ENCODE peak calls at places on chromosomes 5 and 9, in five cellular contexts. O, B, R, U and A are unnamed samples.

GRCh38 chr9:114946013-114946412 is 15.6 kb upstream of the TNFSF8 start:
- DNase-seq in O (no peak), B (no peak), R (no peak), U (no peak), A (no peak)

GRCh38 chr5:143865421-143865820 is 53.5 kb downstream of the HMHB1 start:
- DNase-seq in O (no peak), B (peak; percentile 29), R (no peak), U (no peak), A (peak; percentile 17)

GRCh38 chr5:144774247-144774646 is 603.6 kb downstream of the KCTD16 start:
- DNase-seq in O (no peak), B (no peak), R (no peak), U (no peak), A (no peak)

GRCh38 chr9:110700953-110701352 is 32.4 kb downstream of the MUSK start:
- DNase-seq in O (peak; percentile 25), B (no peak), R (no peak), U (no peak), A (peak; percentile 41)

GRCh38 chr5:177023247-177023703 is 779 bp downstream of the ZNF346 start:
- DNase-seq in O (peak; percentile 14), B (no peak), R (peak; percentile 4), U (peak; percentile 9), A (no peak)

GRCh38 chr9:102309379-102309778 is 570.9 kb upstream of the GRIN3A start:
- DNase-seq in O (no peak), B (no peak), R (no peak), U (no peak), A (no peak)

GRCh38 chr5:141513627-141514329 is 24.9 kb downstream of the PCDHGC5 start:
- DNase-seq in O (peak; percentile 90), B (peak; percentile 70), R (no peak), U (no peak), A (peak; percentile 82)

GRCh38 chr5:28896949-28897348 is 1858.6 kb upstream of the CDH9 start:
- DNase-seq in O (peak; percentile 1), B (no peak), R (no peak), U (peak; percentile 1), A (peak; percentile 9)

GRCh38 chr9:104969116-104969515 is 41.2 kb upstream of the ABCA1 start:
- DNase-seq in O (no peak), B (no peak), R (no peak), U (no peak), A (no peak)

GRCh38 chr5:176646049-176646706 is 1.1 kb upstream of the TSPAN17 start:
- DNase-seq in O (no peak), B (no peak), R (no peak), U (no peak), A (no peak)

GRCh38 chr9:24672336-24672735 is 126.6 kb upstream of the IZUMO3 start:
- DNase-seq in O (no peak), B (no peak), R (no peak), U (no peak), A (peak; percentile 0)

GRCh38 chr5:59099995-59100345 is 517.1 kb downstream of the RAB3C start:
- DNase-seq in O (no peak), B (peak; percentile 66), R (no peak), U (no peak), A (no peak)

GRCh38 chr9:37944671-37945481 is 40.9 kb upstream of the SLC25A51 start:
- DNase-seq in O (peak; percentile 44), B (no peak), R (no peak), U (no peak), A (peak; percentile 43)

GRCh38 chr9:129063061-129063460 is 17.9 kb upstream of the DOLPP1 start:
- DNase-seq in O (no peak), B (no peak), R (no peak), U (no peak), A (no peak)

GRCh38 chr9:129058965-129059795 is 21.7 kb upstream of the DOLPP1 start:
- DNase-seq in O (peak; percentile 34), B (no peak), R (no peak), U (peak; percentile 52), A (peak; percentile 39)

GRCh38 chr9:129064499-129064908 is 16.4 kb upstream of the DOLPP1 start:
- DNase-seq in O (no peak), B (no peak), R (no peak), U (peak; percentile 95), A (no peak)

GRCh38 chr9:129060991-129061390 is 19.9 kb upstream of the DOLPP1 start:
- DNase-seq in O (no peak), B (no peak), R (no peak), U (no peak), A (no peak)

GRCh38 chr9:129059796-129060785 is 20.8 kb upstream of the DOLPP1 start:
- DNase-seq in O (no peak), B (no peak), R (no peak), U (no peak), A (no peak)
- H3K27me3 ChIP-seq in O (no peaks in the 10 kb centered on the region), B (no peaks in the 10 kb centered on the region), R (no peaks in the 10 kb centered on the region), U (no peaks in the 10 kb centered on the region), A (no peaks in the 10 kb centered on the region)

DNA sequence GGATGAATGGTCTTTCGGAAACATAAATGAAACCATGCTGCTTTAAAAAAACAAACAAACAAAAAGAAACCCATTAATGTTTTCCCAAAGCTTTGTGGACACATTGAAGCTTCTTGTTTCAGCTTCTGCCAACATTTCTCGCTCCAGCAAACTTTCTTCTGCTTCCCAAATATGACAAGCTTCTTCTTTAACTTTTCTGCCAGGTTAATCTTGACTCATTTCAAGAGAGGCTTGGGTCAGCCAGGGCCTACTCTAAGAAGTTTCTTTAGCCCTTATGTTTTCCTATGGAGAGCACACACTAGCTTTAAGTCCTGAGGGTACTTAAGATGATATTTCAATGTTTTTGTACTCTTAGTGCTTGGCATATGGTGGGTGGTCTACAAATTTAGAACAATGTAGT is 6.1 kb downstream of the ANXA1 start:
- DNase-seq in O (no peak), B (no peak), R (no peak), U (no peak), A (no peak)
- H3K4me3 ChIP-seq in O (no peak overlapping the region), B (no peak overlapping the region), R (no peak overlapping the region), U (no peak overlapping the region), A (no peak overlapping the region)

GRCh38 chr9:132163457-132163875 is 1.6 kb downstream of the NTNG2 start:
- DNase-seq in O (no peak), B (no peak), R (no peak), U (no peak), A (no peak)

GRCh38 chr9:132166599-132166998 is 4.7 kb downstream of the NTNG2 start:
- DNase-seq in O (no peak), B (no peak), R (no peak), U (no peak), A (no peak)

GRCh38 chr9:132162764-132163456 is 1.1 kb downstream of the NTNG2 start:
- DNase-seq in O (no peak), B (no peak), R (no peak), U (no peak), A (no peak)

GRCh38 chr9:132163876-132164603 is 2.2 kb downstream of the NTNG2 start:
- DNase-seq in O (no peak), B (peak; percentile 72), R (no peak), U (no peak), A (no peak)

DNA sequence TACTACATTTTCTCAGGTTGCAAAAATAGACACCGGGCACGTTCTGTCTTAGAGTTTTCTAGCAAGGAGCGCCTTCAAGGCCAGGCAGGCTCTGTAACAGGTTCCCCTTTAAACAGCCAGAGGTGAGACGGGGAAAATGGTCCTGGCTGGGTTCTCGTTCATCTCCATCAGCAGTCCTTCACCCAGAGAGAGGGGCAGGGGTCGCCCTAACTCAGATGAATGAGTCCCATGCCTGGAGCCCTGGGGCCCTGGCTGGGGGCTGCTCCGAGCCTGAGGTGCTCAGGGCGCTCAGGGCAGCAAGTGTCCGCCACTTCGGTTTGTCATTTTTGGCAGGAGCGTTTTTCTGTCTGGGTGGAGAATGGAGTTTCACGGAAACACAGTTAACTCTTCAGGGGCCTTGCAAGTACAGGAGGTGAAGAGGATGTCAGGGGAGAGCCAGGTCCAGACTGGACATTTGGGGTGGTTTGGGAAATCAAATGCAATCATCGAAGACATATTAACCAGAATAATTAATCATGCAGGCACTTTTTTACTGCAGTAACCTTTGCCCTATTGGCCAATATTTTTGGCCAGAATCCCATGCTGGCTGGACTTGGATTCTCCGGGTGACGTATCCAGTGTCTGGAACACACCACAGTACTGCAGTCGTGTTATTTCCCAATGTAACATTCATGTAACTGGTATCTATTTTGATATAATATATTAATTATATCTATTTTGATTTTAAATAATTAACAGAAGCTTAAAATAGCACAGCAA is 2.9 kb downstream of the NTNG2 start:
- DNase-seq in O (peak; percentile 89), B (no peak), R (no peak), U (peak; percentile 12), A (peak; percentile 14)
- H3K27me3 ChIP-seq in O (peaks cover 86% of the 10 kb centered on the region), B (no peaks in the 10 kb centered on the region), R (peaks cover 15% of the 10 kb centered on the region), U (peaks cover 91% of the 10 kb centered on the region), A (peaks cover 45% of the 10 kb centered on the region)

GRCh38 chr5:16178745-16179372 is 732 bp downstream of the MARCHF11 start:
- DNase-seq in O (peak; percentile 78), B (peak; percentile 67), R (no peak), U (peak; percentile 4), A (peak; percentile 32)
- H3K4me3 ChIP-seq in O (peak overlapping the region; percentile 80), B (peak overlapping the region; percentile 34), R (no peak overlapping the region), U (no peak overlapping the region), A (peak overlapping the region; percentile 23)

GRCh38 chr9:132128191-132128590 is 33.7 kb upstream of the NTNG2 start:
- DNase-seq in O (no peak), B (no peak), R (no peak), U (no peak), A (no peak)
- H3K27me3 ChIP-seq in O (peaks cover 37% of the 10 kb centered on the region), B (no peaks in the 10 kb centered on the region), R (peaks cover 6% of the 10 kb centered on the region), U (peaks cover 82% of the 10 kb centered on the region), A (peaks cover 7% of the 10 kb centered on the region)

GRCh38 chr5:67536892-67537291 is 340.3 kb upstream of the CD180 start:
- DNase-seq in O (peak; percentile 20), B (no peak), R (no peak), U (no peak), A (no peak)

GRCh38 chr5:67538343-67538670 is 341.7 kb upstream of the CD180 start:
- DNase-seq in O (no peak), B (no peak), R (no peak), U (no peak), A (no peak)

GRCh38 chr5:67538855-67539506 is 342.4 kb upstream of the CD180 start:
- DNase-seq in O (no peak), B (no peak), R (no peak), U (no peak), A (no peak)

GRCh38 chr5:67541869-67542268 is 345.3 kb upstream of the CD180 start:
- DNase-seq in O (no peak), B (no peak), R (no peak), U (no peak), A (no peak)

DNA sequence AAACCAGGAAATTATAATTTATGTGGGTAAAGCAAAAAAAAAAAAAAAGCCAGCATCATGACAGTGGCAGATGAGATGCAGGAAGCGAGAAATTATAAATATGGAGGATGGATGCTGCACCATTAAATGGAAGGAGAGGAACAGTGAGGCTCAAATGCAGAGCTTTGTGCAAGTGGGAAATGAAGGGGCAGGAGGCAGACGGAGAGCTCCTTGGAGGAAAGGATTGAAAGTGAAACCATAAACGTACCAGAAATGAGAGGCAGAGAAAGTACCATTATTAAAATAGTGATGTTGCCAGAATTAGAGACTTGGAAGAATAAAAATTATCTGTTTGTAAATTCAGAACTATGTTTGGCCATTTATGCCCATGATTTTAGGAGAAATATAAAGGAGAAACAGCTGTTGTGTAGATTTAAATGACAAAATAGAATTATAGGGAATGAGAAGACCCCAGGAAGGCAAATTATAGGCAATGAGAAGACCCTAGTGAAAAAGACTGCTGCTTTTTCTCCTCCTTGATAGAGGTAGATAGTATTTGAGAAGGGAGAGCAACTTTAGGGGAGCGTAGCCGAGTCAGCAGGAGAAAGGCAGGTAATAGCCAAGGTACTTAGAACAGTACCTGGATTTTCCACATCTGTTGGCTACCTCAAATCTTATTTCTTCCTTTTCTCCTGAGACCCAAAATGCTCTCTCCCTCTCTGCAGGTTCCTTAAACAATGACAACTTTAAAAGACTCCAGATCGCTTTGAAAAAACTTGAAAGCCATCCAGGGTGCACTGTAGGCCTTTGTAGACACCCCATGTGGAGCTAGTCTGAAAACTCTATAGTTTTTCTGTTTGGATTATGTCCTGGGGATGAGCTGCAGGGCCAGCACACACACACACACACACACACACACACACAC is 341.1 kb upstream of the CD180 start:
- DNase-seq in O (peak; percentile 53), B (no peak), R (no peak), U (no peak), A (no peak)
- H3K4me3 ChIP-seq in O (no peak overlapping the region), B (no peak overlapping the region), R (peak overlapping the region; percentile 46), U (no peak overlapping the region), A (no peak overlapping the region)